ENCODE peak calls at places on chromosomes 12 and 14, in four cellular contexts. U is epithelial cell of proximal tubule; T is left ventricle myocardium inferior; Y is naive thymus-derived CD8-positive, alpha-beta T cell. H is an unnamed sample.

GRCh38 chr14:70061108-70061507 is 127.6 kb downstream of the SLC8A3 start:
- DNase-seq in Y (no peak), U (peak), T (no peak), H (no peak)

GRCh38 chr14:20687362-20688166 is 1.0 kb upstream of the ANG start:
- DNase-seq in U (no peak), Y (no peak), T (no peak), H (no peak)

GRCh38 chr12:92551853-92552397 is 150.9 kb upstream of the PLEKHG7 start:
- DNase-seq in T (no peak), Y (no peak), U (peak), H (no peak)

GRCh38 chr12:78167510-78167909 is 336.8 kb downstream of the NAV3 start:
- DNase-seq in U (no peak), T (no peak), Y (no peak), H (no peak)

GRCh38 chr12:24561411-24561871 is 387.5 kb downstream of the BCAT1 start:
- DNase-seq in T (no peak), Y (no peak), U (no peak), H (peak)

GRCh38 chr14:67239582-67239981 is 1.7 kb upstream of the PALS1 start:
- DNase-seq in T (no peak), Y (no peak), U (no peak), H (no peak)

GRCh38 chr12:49962861-49963765 is 1.4 kb downstream of the AQP5 start:
- DNase-seq in U (no peak), T (peak), Y (no peak), H (peak)

GRCh38 chr14:86510503-86510902 is 980.6 kb downstream of the FLRT2 start:
- DNase-seq in Y (no peak), T (no peak), U (no peak), H (no peak)

GRCh38 chr12:77725611-77726010 is 105.1 kb upstream of the NAV3 start:
- DNase-seq in U (no peak), T (no peak), Y (no peak), H (no peak)

GRCh38 chr12:113097716-113098427 is 37.7 kb downstream of the RASAL1 start:
- DNase-seq in Y (no peak), U (no peak), T (peak), H (no peak)

GRCh38 chr14:101017806-101018560 is 114.5 kb upstream of the RTL1 start:
- DNase-seq in U (no peak), Y (no peak), T (no peak), H (peak)

GRCh38 chr12:90653051-90653450 is 301.9 kb downstream of the CCER1 start:
- DNase-seq in T (no peak), U (no peak), Y (no peak), H (no peak)

GRCh38 chr14:91867316-91867988 is at the start of gene TC2N:
- DNase-seq in U (no peak), Y (peak), T (no peak), H (no peak)

GRCh38 chr14:66624319-66624937 is 116.5 kb downstream of the GPHN start:
- DNase-seq in U (no peak), T (peak), Y (no peak), H (no peak)

GRCh38 chr12:79935624-79936040 is 735 bp upstream of the PPP1R12A start:
- DNase-seq in Y (no peak), T (no peak), U (peak), H (no peak)

GRCh38 chr12:11621797-11622423 is 27.6 kb upstream of the ETV6 start:
- DNase-seq in U (no peak), Y (peak), T (no peak), H (no peak)

GRCh38 chr14:104680056-104680805 is 9.2 kb upstream of the INF2 start:
- DNase-seq in T (peak), U (no peak), Y (no peak), H (peak)

GRCh38 chr12:11967356-11968040 is 103.2 kb upstream of the BCL2L14 start:
- DNase-seq in Y (no peak), T (no peak), U (no peak), H (no peak)

GRCh38 chr12:580813-581212 is 82.4 kb downstream of the NINJ2 start:
- DNase-seq in U (no peak), Y (no peak), T (no peak), H (no peak)

GRCh38 chr12:574475-575128 is 88.6 kb downstream of the NINJ2 start:
- DNase-seq in U (no peak), Y (peak), T (no peak), H (no peak)

GRCh38 chr12:132218915-132219314 is 74.7 kb downstream of the NOC4L start:
- DNase-seq in Y (peak), U (no peak), T (no peak), H (no peak)

GRCh38 chr12:109738209-109738608 is 24.6 kb downstream of the FAM222A start:
- DNase-seq in T (no peak), Y (no peak), U (no peak), H (peak)

GRCh38 chr14:61331992-61332657 is 10.7 kb downstream of the PRKCH start:
- DNase-seq in T (no peak), U (no peak), Y (no peak), H (no peak)

GRCh38 chr12:77878901-77879300 is 48.2 kb downstream of the NAV3 start:
- DNase-seq in U (no peak), Y (no peak), T (no peak), H (no peak)

GRCh38 chr12:9634177-9634803 is 26.6 kb upstream of the KLRB1 start:
- DNase-seq in Y (peak), T (no peak), U (no peak), H (peak)

GRCh38 chr12:66662729-66663128 is 16.1 kb downstream of the GRIP1 start:
- DNase-seq in T (no peak), U (no peak), Y (no peak), H (no peak)

GRCh38 chr14:36805116-36805515 is 143.5 kb downstream of the PAX9 start:
- DNase-seq in Y (no peak), T (peak), U (no peak), H (no peak)

GRCh38 chr12:115398311-115398781 is 714.4 kb upstream of the TBX3 start:
- DNase-seq in Y (no peak), U (no peak), T (no peak), H (no peak)

GRCh38 chr12:131456301-131457027 is 254.4 kb upstream of the SFSWAP start:
- DNase-seq in Y (no peak), U (no peak), T (no peak), H (no peak)

GRCh38 chr12:16310934-16311333 is 33.4 kb upstream of the SLC15A5 start:
- DNase-seq in U (no peak), T (no peak), Y (no peak), H (no peak)

GRCh38 chr12:110565919-110566871 is 16.9 kb downstream of the PPTC7 start:
- DNase-seq in U (no peak), Y (no peak), T (no peak), H (no peak)

GRCh38 chr12:124681779-124682391 is 114.5 kb upstream of the NCOR2 start:
- DNase-seq in Y (no peak), T (peak), U (no peak), H (peak)

GRCh38 chr12:110270125-110270962 is 10.7 kb upstream of the ATP2A2 start:
- DNase-seq in T (peak), U (no peak), Y (no peak), H (no peak)

GRCh38 chr14:76719664-76720063 is 41.6 kb upstream of the VASH1 start:
- DNase-seq in Y (no peak), T (no peak), U (no peak), H (no peak)

GRCh38 chr14:60647081-60647836 is 2.0 kb downstream of the SIX1 start:
- DNase-seq in Y (no peak), U (no peak), T (no peak), H (no peak)

GRCh38 chr12:99984271-99985128 is at the start of gene ANKS1B:
- DNase-seq in U (no peak), Y (no peak), T (peak), H (peak)

GRCh38 chr12:57005980-57006808 is at the start of gene ZBTB39:
- DNase-seq in T (peak), Y (peak), U (no peak), H (peak)

GRCh38 chr14:103099081-103099732 is 4.7 kb downstream of the EXOC3L4 start:
- DNase-seq in U (no peak), Y (no peak), T (no peak), H (no peak)

GRCh38 chr12:86496595-86496994 is 240.4 kb upstream of the MGAT4C start:
- DNase-seq in T (no peak), U (no peak), Y (no peak), H (no peak)

H was measured in aorta.